ENCODE peak calls at places on chromosomes 7 and 10, in five cellular contexts. T, V, M, C and X are unnamed samples.

GRCh38 chr7:39688611-39689485 is 65.5 kb downstream of the RALA start:
- DNase-seq in T (no peak), V (no peak), M (no peak), C (no peak), X (no peak)

GRCh38 chr10:1201010-1201807 is 145.0 kb downstream of the WDR37 start:
- DNase-seq in T (no peak), V (no peak), M (no peak), C (no peak), X (no peak)

GRCh38 chr7:152103691-152104090 is 78.2 kb downstream of the GALNT11 start:
- DNase-seq in T (no peak), V (no peak), M (no peak), C (no peak), X (no peak)

GRCh38 chr10:119289227-119289925 is 82.0 kb downstream of the GRK5 start:
- DNase-seq in T (no peak), V (no peak), M (no peak), C (no peak), X (no peak)

GRCh38 chr7:74272305-74273038 is 16.7 kb upstream of the CLIP2 start:
- DNase-seq in T (peak; percentile 62), V (no peak), M (peak; percentile 73), C (no peak), X (peak; percentile 97)

GRCh38 chr10:91296471-91296870 is 76.0 kb downstream of the PCGF5 start:
- DNase-seq in T (no peak), V (peak; percentile 37), M (peak; percentile 9), C (no peak), X (no peak)

GRCh38 chr10:12539350-12540164 is 190.2 kb downstream of the CAMK1D start:
- DNase-seq in T (no peak), V (no peak), M (no peak), C (peak; percentile 38), X (no peak)

GRCh38 chr10:926075-926698 is 5.3 kb downstream of the LARP4B start:
- DNase-seq in T (no peak), V (no peak), M (no peak), C (no peak), X (no peak)

GRCh38 chr10:44114441-44114840 is 270.5 kb downstream of the CXCL12 start:
- DNase-seq in T (no peak), V (no peak), M (no peak), C (no peak), X (no peak)

GRCh38 chr7:128697301-128697905 is 25.3 kb downstream of the GARIN1A start:
- DNase-seq in T (peak; percentile 83), V (peak; percentile 21), M (peak; percentile 90), C (peak; percentile 97), X (no peak)

GRCh38 chr7:96266580-96266979 is 55.3 kb downstream of the SLC25A13 start:
- DNase-seq in T (no peak), V (no peak), M (no peak), C (no peak), X (no peak)

GRCh38 chr10:112832361-112832878 is 117.6 kb upstream of the TCF7L2 start:
- DNase-seq in T (peak; percentile 78), V (no peak), M (no peak), C (peak; percentile 81), X (no peak)

GRCh38 chr10:99647601-99648151 is 11.6 kb upstream of the ENTPD7 start:
- DNase-seq in T (no peak), V (peak; percentile 54), M (no peak), C (no peak), X (no peak)

GRCh38 chr7:150901160-150902035 is 49.1 kb downstream of the AOC1 start:
- DNase-seq in T (no peak), V (no peak), M (no peak), C (no peak), X (no peak)

GRCh38 chr10:49230004-49230403 is 41.8 kb upstream of the TMEM273 start:
- DNase-seq in T (no peak), V (no peak), M (no peak), C (no peak), X (no peak)

GRCh38 chr7:30474893-30475292 is 3.7 kb downstream of the NOD1 start:
- DNase-seq in T (no peak), V (no peak), M (no peak), C (peak; percentile 1), X (no peak)

GRCh38 chr7:158206341-158206740 is 381.3 kb downstream of the PTPRN2 start:
- DNase-seq in T (no peak), V (no peak), M (no peak), C (no peak), X (no peak)

GRCh38 chr10:28139138-28139537 is 140.3 kb upstream of the ODAD2 start:
- DNase-seq in T (no peak), V (no peak), M (no peak), C (no peak), X (no peak)

GRCh38 chr7:43076606-43077005 is 35.8 kb upstream of the HECW1 start:
- DNase-seq in T (no peak), V (no peak), M (no peak), C (no peak), X (no peak)

GRCh38 chr7:134694299-134694698 is 47.6 kb downstream of the BPGM start:
- DNase-seq in T (peak; percentile 78), V (no peak), M (peak; percentile 62), C (peak; percentile 80), X (no peak)

GRCh38 chr7:134694767-134695166 is 48.1 kb downstream of the BPGM start:
- DNase-seq in T (no peak), V (no peak), M (no peak), C (no peak), X (no peak)

GRCh38 chr7:134695321-134695860 is 48.7 kb downstream of the BPGM start:
- DNase-seq in T (no peak), V (no peak), M (no peak), C (no peak), X (no peak)

GRCh38 chr7:134697487-134697886 is 50.8 kb downstream of the BPGM start:
- DNase-seq in T (no peak), V (no peak), M (no peak), C (no peak), X (no peak)

GRCh38 chr7:134696261-134696660 is 49.6 kb downstream of the BPGM start:
- DNase-seq in T (no peak), V (no peak), M (no peak), C (no peak), X (no peak)
- TF ChIP-seq ATF2 in T (no peak), V (no peak), M (no peak), C (no peak), X (no peak)

GRCh38 chr10:71161429-71161828 is 50.9 kb upstream of the UNC5B start:
- DNase-seq in T (no peak), V (no peak), M (no peak), C (no peak), X (no peak)
- TF ChIP-seq MAX in T (no peak), V (no peak), M (no peak), C (no peak), X (no peak)

GRCh38 chr10:4053940-4054339 is 268.9 kb upstream of the KLF6 start:
- DNase-seq in T (no peak), V (no peak), M (no peak), C (no peak), X (no peak)

GRCh38 chr10:4048245-4048864 is 263.3 kb upstream of the KLF6 start:
- DNase-seq in T (no peak), V (no peak), M (no peak), C (no peak), X (no peak)

GRCh38 chr10:4050061-4050460 is 265.1 kb upstream of the KLF6 start:
- DNase-seq in T (no peak), V (no peak), M (no peak), C (no peak), X (no peak)

GRCh38 chr10:4051408-4052151 is 266.6 kb upstream of the KLF6 start:
- DNase-seq in T (no peak), V (no peak), M (no peak), C (no peak), X (no peak)

DNA sequence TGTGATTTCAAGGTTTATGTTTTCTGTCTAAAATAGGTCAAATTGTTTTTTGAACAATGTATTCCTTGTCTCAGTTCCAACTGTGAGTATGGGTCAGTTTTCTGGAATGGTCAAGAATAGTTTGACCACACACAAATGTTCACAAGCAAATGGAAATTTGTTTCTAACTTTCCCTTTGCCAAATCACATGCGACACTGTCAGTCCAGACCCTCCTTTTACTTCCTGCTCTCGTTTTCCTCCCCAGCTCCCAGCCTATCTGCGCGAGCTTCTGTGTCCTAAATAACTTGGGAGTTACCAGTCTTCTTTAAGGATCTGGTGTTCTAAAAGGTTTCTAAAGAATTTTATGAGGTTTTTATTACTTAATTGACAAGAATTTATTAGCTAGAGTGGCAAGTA is 266.0 kb upstream of the KLF6 start:
- DNase-seq in T (no peak), V (no peak), M (no peak), C (no peak), X (no peak)
- TF ChIP-seq ATF2 in T (no peak), V (no peak), M (no peak), C (no peak), X (no peak)

GRCh38 chr10:57898231-57898630 is 369.5 kb downstream of the IPMK start:
- DNase-seq in T (peak; percentile 36), V (no peak), M (no peak), C (no peak), X (no peak)
- TF ChIP-seq MAX in T (no peak), V (no peak), M (no peak), C (peak; percentile 28), X (no peak)

GRCh38 chr10:66565999-66566398 is 359.8 kb upstream of the LRRTM3 start:
- DNase-seq in T (no peak), V (no peak), M (no peak), C (no peak), X (no peak)

GRCh38 chr10:66564341-66564740 is 361.5 kb upstream of the LRRTM3 start:
- DNase-seq in T (no peak), V (no peak), M (no peak), C (no peak), X (no peak)
- TF ChIP-seq ATF2 in T (no peak), V (no peak), M (no peak), C (no peak), X (no peak)

GRCh38 chr10:114867365-114867764 is 45.8 kb downstream of the FHIP2A start:
- DNase-seq in T (no peak), V (no peak), M (no peak), C (no peak), X (no peak)
- TF ChIP-seq MAX in T (no peak), V (no peak), M (no peak), C (no peak), X (no peak)

DNA sequence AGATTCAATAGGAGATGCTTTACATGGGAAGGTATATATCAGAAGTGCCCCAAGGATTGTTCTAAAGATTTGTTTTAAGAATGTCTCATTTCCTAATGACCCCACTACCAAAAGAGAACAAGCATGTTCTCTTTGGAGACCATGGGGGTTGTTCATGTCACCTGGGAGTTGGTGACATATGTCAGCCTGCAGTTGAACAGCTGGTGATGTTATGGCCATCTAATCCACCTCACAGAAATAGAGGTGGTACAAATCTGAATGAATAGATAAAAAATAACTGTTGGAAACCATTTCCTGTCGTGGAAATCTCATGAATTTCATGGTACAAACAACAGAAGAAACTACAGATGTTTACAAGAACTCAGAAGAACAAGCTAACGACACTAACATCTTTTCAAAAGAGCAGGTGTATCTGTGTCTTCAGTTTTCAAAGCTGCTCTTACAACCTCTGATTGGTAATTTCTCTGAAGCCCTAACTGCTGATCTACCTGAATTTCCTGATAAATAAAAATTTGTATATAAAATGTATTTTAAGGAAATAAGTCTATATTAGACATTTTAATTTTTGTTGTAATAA is 81.3 kb downstream of the RAPGEF5 start:
- DNase-seq in T (no peak), V (no peak), M (no peak), C (no peak), X (no peak)
- TF ChIP-seq ATF2 in T (no peak), V (no peak), M (no peak), C (no peak), X (no peak)